ENCODE peak calls at places on chromosome 10, in ten cellular contexts. A is brain microvascular endothelial cell; P is neural progenitor cell; W is CD8-positive, alpha-beta memory T cell; T is CD4-positive, alpha-beta memory T cell; H is lower lobe of right lung; Y is heart left ventricle; R is stomach; S is tibial nerve; G is ovary. Q is an unnamed sample.

GRCh38 chr10:103659674-103660363 is 166.3 kb downstream of the NEURL1 start:
- DNase-seq in T (peak; percentile 58), G (peak; percentile 76), H (peak; percentile 75), R (peak; percentile 79), A (peak; percentile 88), W (peak; percentile 54), S (no peak), P (peak; percentile 53), Y (peak; percentile 76), Q (no peak)

GRCh38 chr10:86863443-86863842 is 94.0 kb downstream of the MMRN2 start:
- DNase-seq in H (no peak), Y (no peak), P (no peak), W (no peak), S (no peak), T (no peak), R (no peak), A (no peak), G (no peak), Q (no peak)

GRCh38 chr10:62025901-62026879 is 124.7 kb downstream of the ARID5B start:
- DNase-seq in R (no peak), G (no peak), H (no peak), A (no peak), T (no peak), Y (no peak), S (no peak), P (no peak), W (no peak), Q (no peak)

GRCh38 chr10:4303045-4303444 is 518.0 kb upstream of the KLF6 start:
- DNase-seq in P (no peak), Y (no peak), R (no peak), S (no peak), H (no peak), A (peak; percentile 37), T (no peak), G (no peak), W (no peak), Q (no peak)

GRCh38 chr10:128416231-128416630 is 290.0 kb upstream of the MKI67 start:
- DNase-seq in W (no peak), A (no peak), H (no peak), R (no peak), Y (no peak), P (no peak), S (no peak), G (no peak), T (no peak), Q (no peak)

GRCh38 chr10:34696423-34696822 is 118.7 kb downstream of the PARD3 start:
- DNase-seq in T (no peak), Y (no peak), R (no peak), P (no peak), G (no peak), W (no peak), H (no peak), A (peak; percentile 42), S (no peak), Q (no peak)

GRCh38 chr10:47262606-47263295 is 37.2 kb upstream of the GDF10 start:
- DNase-seq in G (no peak), T (no peak), R (no peak), W (no peak), P (no peak), S (no peak), H (no peak), Y (no peak), A (peak; percentile 78), Q (no peak)

GRCh38 chr10:60262647-60263126 is 127.0 kb downstream of the ANK3 start:
- DNase-seq in H (no peak), A (no peak), Y (no peak), P (no peak), T (no peak), G (no peak), R (no peak), S (no peak), W (no peak), Q (no peak)

GRCh38 chr10:80596391-80597257 is 58.9 kb downstream of the SH2D4B start:
- DNase-seq in H (peak; percentile 52), T (peak; percentile 35), Y (no peak), G (no peak), A (peak; percentile 50), W (peak; percentile 19), R (peak; percentile 29), S (no peak), P (peak; percentile 57), Q (no peak)

GRCh38 chr10:8311526-8312070 is 257.1 kb downstream of the GATA3 start:
- DNase-seq in H (no peak), S (no peak), R (no peak), P (no peak), T (no peak), A (no peak), W (no peak), G (no peak), Y (no peak), Q (no peak)

GRCh38 chr10:120048358-120048757 is 155.8 kb downstream of the SEC23IP start:
- DNase-seq in T (no peak), P (no peak), H (no peak), G (no peak), Y (no peak), W (no peak), R (no peak), S (no peak), A (no peak), Q (no peak)

DNA sequence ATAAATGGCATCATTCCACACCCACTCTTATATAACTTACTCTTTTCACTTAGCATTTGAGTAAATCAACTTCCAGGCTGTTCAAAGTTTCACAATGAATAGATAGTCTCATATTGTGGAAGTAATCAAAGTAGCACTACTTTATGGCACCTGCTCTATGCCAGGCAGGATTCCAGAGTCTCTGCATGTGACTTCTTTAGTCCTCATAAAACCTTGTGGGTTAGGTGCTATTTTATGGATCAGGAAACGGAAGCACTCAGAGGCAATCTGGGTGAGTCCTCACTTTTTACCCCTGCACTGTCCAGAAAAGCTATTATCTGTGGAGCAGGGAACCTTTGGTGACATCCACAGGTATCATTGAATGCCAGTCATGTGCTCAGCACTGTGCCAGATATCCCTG is 160.4 kb downstream of the SEC23IP start:
- DNase-seq in T (no peak), A (no peak), P (no peak), R (no peak), W (no peak), Y (no peak), G (no peak), S (no peak), H (no peak), Q (no peak)
- H3K27ac ChIP-seq in T (no peak overlapping the region), A (no peak overlapping the region), P (no peak overlapping the region), R (no peak overlapping the region), W (no peak overlapping the region), Y (no peak overlapping the region), G (no peak overlapping the region), S (no peak overlapping the region), H (no peak overlapping the region), Q (no peak overlapping the region)

GRCh38 chr10:89302628-89303027 is 782 bp downstream of the IFIT2 start:
- DNase-seq in T (no peak), Y (no peak), S (no peak), G (no peak), P (no peak), A (no peak), R (no peak), H (no peak), W (no peak), Q (no peak)
- H3K27ac ChIP-seq in T (peak overlapping the region; percentile 75), Y (peak overlapping the region; percentile 86), S (peak overlapping the region; percentile 96), G (peak overlapping the region; percentile 88), P (no peak overlapping the region), A (peak overlapping the region; percentile 75), R (peak overlapping the region; percentile 90), H (peak overlapping the region; percentile 93), W (no peak overlapping the region), Q (peak overlapping the region; percentile 97)

GRCh38 chr10:511101-511848 is 178.2 kb downstream of the DIP2C start:
- DNase-seq in S (peak; percentile 82), R (peak; percentile 95), H (peak; percentile 93), T (peak; percentile 67), W (peak; percentile 55), Y (peak; percentile 92), A (peak; percentile 92), P (peak; percentile 94), G (peak; percentile 88), Q (peak; percentile 86)
- H3K27ac ChIP-seq in S (peak overlapping the region; percentile 50), R (peak overlapping the region; percentile 68), H (peak overlapping the region; percentile 62), T (no peak overlapping the region), W (no peak overlapping the region), Y (no peak overlapping the region), A (peak overlapping the region; percentile 2), P (no peak overlapping the region), G (no peak overlapping the region), Q (peak overlapping the region; percentile 90)

DNA sequence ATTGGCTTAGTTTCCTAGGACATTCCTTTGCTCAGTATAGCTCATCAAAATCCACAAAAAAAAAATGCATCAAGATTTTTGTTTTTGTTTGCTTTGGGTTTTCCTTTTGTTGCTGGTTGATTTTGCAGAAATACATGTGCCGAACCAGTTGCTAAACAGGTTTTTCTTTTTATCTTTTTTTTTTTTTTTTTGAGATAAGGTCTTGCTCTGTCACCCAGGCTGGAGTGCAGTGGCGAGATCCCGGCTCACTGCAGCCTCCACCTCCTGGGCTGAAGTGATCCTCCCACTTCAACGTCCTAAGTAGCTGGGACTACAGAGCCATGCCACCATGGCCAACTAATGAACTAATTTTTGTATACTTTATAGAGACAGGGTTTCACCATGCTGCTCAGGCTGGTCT is 8.3 kb downstream of the CSTF2T start:
- DNase-seq in R (peak; percentile 57), Y (no peak), G (no peak), P (no peak), A (no peak), H (no peak), W (no peak), T (no peak), S (no peak), Q (no peak)
- H3K27ac ChIP-seq in R (no peak overlapping the region), Y (no peak overlapping the region), G (no peak overlapping the region), P (no peak overlapping the region), A (no peak overlapping the region), H (no peak overlapping the region), W (no peak overlapping the region), T (no peak overlapping the region), S (no peak overlapping the region), Q (no peak overlapping the region)

GRCh38 chr10:7308826-7309225 is 102.0 kb downstream of the SFMBT2 start:
- DNase-seq in R (no peak), P (no peak), Y (no peak), A (no peak), T (no peak), G (no peak), W (no peak), S (no peak), H (no peak), Q (no peak)
- H3K27ac ChIP-seq in R (no peak overlapping the region), P (no peak overlapping the region), Y (no peak overlapping the region), A (no peak overlapping the region), T (no peak overlapping the region), G (no peak overlapping the region), W (no peak overlapping the region), S (no peak overlapping the region), H (no peak overlapping the region), Q (no peak overlapping the region)